ENCODE peak calls at places on chromosomes 7 and 10, in six cellular contexts. N is MM.1S, J is HepG2, Y is colonic mucosa, D is mammary epithelial cell, C is neural progenitor cell. B is an unnamed sample. For H3K36me3, the result is how much of the 10 kb centered on the place peaks cover.

GRCh38 chr7:37035631-37036030 is 311.3 kb upstream of the AOAH start:
- DNase-seq in N (no peak), J (no peak), Y (no peak), D (no peak), C (no peak), B (no peak)

GRCh38 chr10:75597691-75598455 is 166.4 kb downstream of the LRMDA start:
- DNase-seq in N (no peak), J (no peak), Y (no peak), D (no peak), C (no peak), B (no peak)

GRCh38 chr7:74526780-74527179 is 73.1 kb downstream of the GTF2IRD1 start:
- DNase-seq in N (no peak), J (no peak), Y (peak), D (no peak), C (no peak), B (no peak)

GRCh38 chr7:30717181-30717580 is 34.8 kb upstream of the INMT start:
- DNase-seq in N (no peak), J (no peak), Y (no peak), D (peak), C (no peak), B (peak)

GRCh38 chr7:101792051-101792651 is 25.3 kb upstream of the CUX1 start:
- DNase-seq in N (no peak), J (no peak), Y (no peak), D (peak), C (no peak), B (no peak)

GRCh38 chr7:34675749-34676374 is 17.8 kb downstream of the NPSR1 start:
- DNase-seq in N (peak), J (peak), Y (no peak), D (no peak), C (peak), B (peak)

GRCh38 chr10:110858297-110858934 is 13.3 kb upstream of the PDCD4 start:
- DNase-seq in N (peak), J (no peak), Y (peak), D (no peak), C (no peak), B (peak)

GRCh38 chr7:27147211-27148030 is at the start of gene HOXA6:
- DNase-seq in N (no peak), J (no peak), Y (peak), D (peak), C (no peak), B (peak)

GRCh38 chr10:119306964-119307363 is 99.6 kb downstream of the GRK5 start:
- DNase-seq in N (no peak), J (no peak), Y (no peak), D (peak), C (no peak), B (no peak)

GRCh38 chr10:70891636-70892035 is 3.3 kb upstream of the PCBD1 start:
- DNase-seq in N (no peak), J (no peak), Y (no peak), D (no peak), C (no peak), B (peak)

GRCh38 chr7:133618970-133619369 is 366.1 kb downstream of the EXOC4 start:
- DNase-seq in N (no peak), J (no peak), Y (no peak), D (no peak), C (no peak), B (no peak)

GRCh38 chr7:36967387-36967786 is 243.1 kb upstream of the AOAH start:
- DNase-seq in N (peak), J (peak), Y (peak), D (peak), C (peak), B (peak)

GRCh38 chr10:31961675-31962074 is 33.0 kb upstream of the ARHGAP12 start:
- DNase-seq in N (no peak), J (no peak), Y (no peak), D (peak), C (no peak), B (no peak)

GRCh38 chr10:14244147-14244546 is 86.6 kb downstream of the FRMD4A start:
- DNase-seq in N (no peak), J (no peak), Y (no peak), D (no peak), C (peak), B (peak)

GRCh38 chr10:59674211-59674836 is 35.3 kb downstream of the SLC16A9 start:
- DNase-seq in N (no peak), J (no peak), Y (peak), D (peak), C (no peak), B (no peak)

GRCh38 chr10:91887075-91887899 is 22.0 kb downstream of the FGFBP3 start:
- DNase-seq in N (peak), J (peak), Y (no peak), D (no peak), C (peak), B (peak)

GRCh38 chr10:91885362-91886079 is 23.8 kb downstream of the FGFBP3 start:
- DNase-seq in N (no peak), J (no peak), Y (no peak), D (no peak), C (no peak), B (no peak)

GRCh38 chr10:91887900-91888225 is 21.4 kb downstream of the FGFBP3 start:
- DNase-seq in N (no peak), J (no peak), Y (no peak), D (no peak), C (no peak), B (no peak)

GRCh38 chr10:91880310-91880709 is 29.0 kb downstream of the FGFBP3 start:
- DNase-seq in N (no peak), J (no peak), Y (peak), D (peak), C (peak), B (peak)

DNA sequence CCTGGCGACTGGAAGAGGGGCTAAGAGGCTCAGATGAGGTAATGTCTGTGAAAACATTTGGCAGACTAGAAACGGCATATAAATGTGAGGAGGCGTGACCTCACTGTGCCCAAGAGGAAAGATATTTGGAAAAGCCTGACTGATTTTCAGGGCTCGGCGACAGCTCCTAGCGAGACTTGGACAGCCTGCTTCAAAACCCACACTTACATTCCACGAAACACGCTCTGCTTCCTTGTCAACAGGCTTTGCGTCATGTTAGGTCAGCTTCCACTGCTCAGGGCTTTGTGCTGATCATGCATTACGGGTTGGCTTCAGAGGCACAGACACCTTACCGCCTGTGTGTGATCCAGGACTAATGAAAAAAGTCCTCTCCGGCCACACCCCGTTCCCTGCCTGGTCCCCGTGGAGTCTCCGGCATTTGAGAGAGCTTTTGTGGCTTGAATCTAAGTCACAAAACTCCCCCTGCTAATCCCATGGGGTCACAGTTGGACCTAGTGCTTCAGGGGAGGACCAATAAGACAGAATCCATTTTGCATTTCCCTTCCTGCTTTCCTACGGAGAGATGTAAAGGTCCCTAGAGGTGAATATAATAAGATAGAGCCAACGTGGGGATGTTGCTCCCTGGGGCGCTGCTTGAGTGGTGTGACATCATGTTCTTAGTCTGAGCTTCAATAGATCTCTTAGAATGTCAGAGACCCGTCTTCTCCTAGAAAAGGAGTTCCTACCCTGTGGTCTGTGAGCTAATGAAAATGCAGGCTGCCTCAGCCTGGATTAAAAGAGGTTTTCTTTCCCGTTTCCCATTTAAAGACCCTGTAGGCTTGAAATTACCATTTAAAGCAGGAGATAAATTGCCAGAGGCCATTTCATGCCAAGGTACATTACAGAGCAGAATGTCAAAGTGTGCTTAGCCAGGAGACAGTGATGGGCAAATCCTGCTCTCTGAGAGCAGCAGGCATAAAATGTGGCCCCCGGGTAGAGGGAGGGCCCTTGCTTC is 25.4 kb downstream of the FGFBP3 start:
- DNase-seq in N (no peak), J (peak), Y (no peak), D (no peak), C (peak), B (peak)
- H3K27ac ChIP-seq in N (no peak), J (no peak), Y (no peak), D (no peak), C (peak), B (peak)

GRCh38 chr10:127906548-127907377 is at the start of gene PTPRE:
- DNase-seq in N (peak), J (no peak), Y (peak), D (peak), C (peak), B (peak)
- H3K9ac ChIP-seq in N (no peak), J (no peak), Y (peak), D (no peak), C (no peak), B (no peak)

GRCh38 chr10:3150366-3150765 is 22.2 kb downstream of the PITRM1 start:
- DNase-seq in N (no peak), J (no peak), Y (no peak), D (no peak), C (no peak), B (no peak)
- H3K36me3 ChIP-seq in N (under half), J (under half), Y (under half), D (half or more), C (under half), B (half or more)

GRCh38 chr7:99381664-99382075 is 7.1 kb downstream of the ARPC1B start:
- DNase-seq in N (no peak), J (peak), Y (no peak), D (no peak), C (no peak), B (no peak)
- H3K27ac ChIP-seq in N (no peak), J (peak), Y (no peak), D (no peak), C (peak), B (no peak)

GRCh38 chr7:114819629-114820362 is 102.1 kb upstream of the MDFIC start:
- DNase-seq in N (no peak), J (peak), Y (no peak), D (peak), C (no peak), B (no peak)
- H3K9ac ChIP-seq in N (no peak), J (no peak), Y (no peak), D (peak), C (no peak), B (no peak)

GRCh38 chr10:84149854-84150253 is 10.5 kb downstream of the GHITM start:
- DNase-seq in N (no peak), J (no peak), Y (no peak), D (no peak), C (no peak), B (no peak)
- H3K36me3 ChIP-seq in N (under half), J (under half), Y (under half), D (half or more), C (under half), B (half or more)

DNA sequence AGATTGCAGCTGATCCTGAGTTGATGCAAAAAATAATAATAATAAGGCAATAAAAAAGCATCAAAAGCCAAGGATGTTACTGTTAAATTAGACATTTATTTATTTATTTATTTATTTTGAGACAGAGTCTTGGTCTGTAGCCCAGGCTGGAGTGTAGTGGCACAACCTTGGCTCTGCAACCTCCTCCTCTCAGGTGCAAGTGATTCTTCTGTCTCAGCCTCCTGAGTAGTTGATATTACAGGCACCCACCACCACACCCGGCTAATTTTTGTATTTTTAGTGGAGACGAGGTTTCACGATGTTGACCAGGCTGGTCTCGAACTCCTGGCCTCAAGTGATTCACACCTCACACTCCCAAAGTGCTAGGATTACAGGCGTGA is 465.5 kb upstream of the NRP1 start:
- DNase-seq in N (no peak), J (no peak), Y (no peak), D (no peak), C (no peak), B (no peak)
- H3K27ac ChIP-seq in N (no peak), J (peak), Y (no peak), D (no peak), C (no peak), B (no peak)

B was measured in endodermal cell.